ENCODE peak calls at places on chromosomes 11 and 22, in nine cellular contexts. One of them, this sample, is unnamed.
A peak's percentile ranks its signal among the peaks of the same experiment; 100 is the strongest.

GRCh38 chr11:57779275-57779674 is 17.7 kb downstream of the CTNND1 start:
- DNase-seq in HL-60: no peak
- DNase-seq in AG04450: no peak
- DNase-seq in left ventricle myocardium inferior: no peak
- DNase-seq in adrenal gland: peak; percentile 50
- DNase-seq in transverse colon: no peak
- DNase-seq in suprapubic skin: no peak
- DNase-seq in cardiac muscle cell: peak; percentile 56
- DNase-seq in neural progenitor cell: peak; percentile 60
- DNase-seq in this sample: no peak

GRCh38 chr11:36365937-36366336 is 69.8 kb downstream of the PRR5L start:
- DNase-seq in suprapubic skin: no peak
- DNase-seq in adrenal gland: no peak
- DNase-seq in HL-60: no peak
- DNase-seq in left ventricle myocardium inferior: no peak
- DNase-seq in AG04450: no peak
- DNase-seq in neural progenitor cell: no peak
- DNase-seq in transverse colon: no peak
- DNase-seq in cardiac muscle cell: no peak
- DNase-seq in this sample: no peak

GRCh38 chr11:2296913-2297622 is 4.7 kb downstream of the C11orf21 start:
- DNase-seq in adrenal gland: peak; percentile 8
- DNase-seq in AG04450: no peak
- DNase-seq in neural progenitor cell: no peak
- DNase-seq in left ventricle myocardium inferior: no peak
- DNase-seq in cardiac muscle cell: no peak
- DNase-seq in HL-60: no peak
- DNase-seq in transverse colon: no peak
- DNase-seq in suprapubic skin: peak; percentile 44
- DNase-seq in this sample: no peak

GRCh38 chr22:30040499-30041055 is 39.7 kb upstream of the HORMAD2 start:
- DNase-seq in left ventricle myocardium inferior: no peak
- DNase-seq in HL-60: peak; percentile 47
- DNase-seq in adrenal gland: no peak
- DNase-seq in cardiac muscle cell: no peak
- DNase-seq in AG04450: no peak
- DNase-seq in suprapubic skin: no peak
- DNase-seq in transverse colon: no peak
- DNase-seq in neural progenitor cell: no peak
- DNase-seq in this sample: no peak

GRCh38 chr11:115437902-115438575 is 66.2 kb downstream of the CADM1 start:
- DNase-seq in suprapubic skin: no peak
- DNase-seq in cardiac muscle cell: no peak
- DNase-seq in HL-60: no peak
- DNase-seq in adrenal gland: no peak
- DNase-seq in transverse colon: no peak
- DNase-seq in neural progenitor cell: no peak
- DNase-seq in AG04450: no peak
- DNase-seq in left ventricle myocardium inferior: no peak
- DNase-seq in this sample: no peak

GRCh38 chr22:37525073-37525745 is 6.0 kb upstream of the CARD10 start:
- DNase-seq in transverse colon: no peak
- DNase-seq in suprapubic skin: no peak
- DNase-seq in cardiac muscle cell: no peak
- DNase-seq in neural progenitor cell: no peak
- DNase-seq in left ventricle myocardium inferior: no peak
- DNase-seq in HL-60: no peak
- DNase-seq in AG04450: peak; percentile 52
- DNase-seq in adrenal gland: peak; percentile 76
- DNase-seq in this sample: no peak

GRCh38 chr11:68542617-68543016 is 82.1 kb downstream of the PPP6R3 start:
- DNase-seq in left ventricle myocardium inferior: no peak
- DNase-seq in AG04450: peak; percentile 70
- DNase-seq in transverse colon: no peak
- DNase-seq in HL-60: no peak
- DNase-seq in suprapubic skin: no peak
- DNase-seq in cardiac muscle cell: no peak
- DNase-seq in neural progenitor cell: no peak
- DNase-seq in adrenal gland: peak; percentile 55
- DNase-seq in this sample: no peak

GRCh38 chr11:6825333-6825744 is 20.1 kb upstream of the OR10A5 start:
- DNase-seq in adrenal gland: no peak
- DNase-seq in left ventricle myocardium inferior: no peak
- DNase-seq in suprapubic skin: no peak
- DNase-seq in AG04450: no peak
- DNase-seq in neural progenitor cell: no peak
- DNase-seq in transverse colon: no peak
- DNase-seq in HL-60: no peak
- DNase-seq in cardiac muscle cell: no peak
- DNase-seq in this sample: no peak

GRCh38 chr11:12186683-12187082 is 76.3 kb downstream of the MICAL2 start:
- DNase-seq in adrenal gland: no peak
- DNase-seq in HL-60: no peak
- DNase-seq in neural progenitor cell: no peak
- DNase-seq in cardiac muscle cell: no peak
- DNase-seq in transverse colon: no peak
- DNase-seq in left ventricle myocardium inferior: no peak
- DNase-seq in suprapubic skin: no peak
- DNase-seq in AG04450: no peak
- DNase-seq in this sample: no peak

GRCh38 chr22:25564979-25565677 is 653 bp downstream of the GRK3 start:
- DNase-seq in suprapubic skin: peak; percentile 69
- DNase-seq in AG04450: no peak
- DNase-seq in neural progenitor cell: peak; percentile 64
- DNase-seq in HL-60: no peak
- DNase-seq in cardiac muscle cell: no peak
- DNase-seq in transverse colon: peak; percentile 17
- DNase-seq in adrenal gland: no peak
- DNase-seq in left ventricle myocardium inferior: peak; percentile 42
- DNase-seq in this sample: no peak

GRCh38 chr22:40193429-40194421 is 16.0 kb downstream of the TNRC6B start:
- DNase-seq in HL-60: no peak
- DNase-seq in suprapubic skin: peak; percentile 34
- DNase-seq in neural progenitor cell: peak; percentile 55
- DNase-seq in cardiac muscle cell: peak; percentile 58
- DNase-seq in adrenal gland: no peak
- DNase-seq in AG04450: no peak
- DNase-seq in left ventricle myocardium inferior: no peak
- DNase-seq in transverse colon: no peak
- DNase-seq in this sample: no peak

GRCh38 chr11:77130763-77131513 is 2.9 kb downstream of the MYO7A start:
- DNase-seq in adrenal gland: peak; percentile 94
- DNase-seq in cardiac muscle cell: peak; percentile 48
- DNase-seq in AG04450: no peak
- DNase-seq in transverse colon: no peak
- DNase-seq in left ventricle myocardium inferior: peak; percentile 78
- DNase-seq in HL-60: no peak
- DNase-seq in suprapubic skin: no peak
- DNase-seq in neural progenitor cell: peak; percentile 12
- DNase-seq in this sample: peak; percentile 39

GRCh38 chr11:107593941-107594340 is 3.0 kb downstream of the ELMOD1 start:
- DNase-seq in left ventricle myocardium inferior: no peak
- DNase-seq in cardiac muscle cell: peak; percentile 20
- DNase-seq in HL-60: no peak
- DNase-seq in neural progenitor cell: peak; percentile 35
- DNase-seq in suprapubic skin: no peak
- DNase-seq in AG04450: no peak
- DNase-seq in transverse colon: no peak
- DNase-seq in adrenal gland: no peak
- DNase-seq in this sample: no peak

DNA sequence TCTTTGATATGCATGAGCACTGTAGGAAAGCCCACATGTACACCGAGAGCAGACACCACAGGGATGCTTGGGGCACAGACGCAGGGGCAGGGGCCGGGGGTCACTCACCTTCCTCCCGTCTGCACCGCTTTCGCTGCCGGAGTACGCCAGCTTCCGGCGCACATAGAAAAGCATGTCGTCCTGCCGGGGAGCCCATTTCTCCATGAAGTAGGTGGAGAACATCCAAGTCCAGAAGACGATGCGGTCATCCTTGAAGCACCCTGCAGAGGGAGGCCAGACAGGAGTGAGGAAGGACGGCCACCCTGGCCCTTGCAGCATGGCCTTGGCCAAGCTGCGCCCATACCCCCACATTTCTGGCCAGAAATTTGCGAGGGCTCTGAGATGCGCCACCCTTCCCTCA is 28.8 kb downstream of the KIAA0930 start:
- DNase-seq in AG04450: no peak
- DNase-seq in left ventricle myocardium inferior: no peak
- DNase-seq in neural progenitor cell: no peak
- DNase-seq in adrenal gland: no peak
- DNase-seq in cardiac muscle cell: no peak
- DNase-seq in transverse colon: no peak
- DNase-seq in HL-60: no peak
- DNase-seq in suprapubic skin: no peak
- DNase-seq in this sample: no peak
- H3K27ac ChIP-seq in AG04450: peak overlapping the region; percentile 93
- H3K27ac ChIP-seq in left ventricle myocardium inferior: peak overlapping the region; percentile 45
- H3K27ac ChIP-seq in neural progenitor cell: no peak overlapping the region
- H3K27ac ChIP-seq in adrenal gland: peak overlapping the region; percentile 89
- H3K27ac ChIP-seq in cardiac muscle cell: no peak overlapping the region
- H3K27ac ChIP-seq in transverse colon: peak overlapping the region; percentile 54
- H3K27ac ChIP-seq in HL-60: peak overlapping the region; percentile 80
- H3K27ac ChIP-seq in suprapubic skin: peak overlapping the region; percentile 73
- H3K27ac ChIP-seq in this sample: peak overlapping the region; percentile 67

DNA sequence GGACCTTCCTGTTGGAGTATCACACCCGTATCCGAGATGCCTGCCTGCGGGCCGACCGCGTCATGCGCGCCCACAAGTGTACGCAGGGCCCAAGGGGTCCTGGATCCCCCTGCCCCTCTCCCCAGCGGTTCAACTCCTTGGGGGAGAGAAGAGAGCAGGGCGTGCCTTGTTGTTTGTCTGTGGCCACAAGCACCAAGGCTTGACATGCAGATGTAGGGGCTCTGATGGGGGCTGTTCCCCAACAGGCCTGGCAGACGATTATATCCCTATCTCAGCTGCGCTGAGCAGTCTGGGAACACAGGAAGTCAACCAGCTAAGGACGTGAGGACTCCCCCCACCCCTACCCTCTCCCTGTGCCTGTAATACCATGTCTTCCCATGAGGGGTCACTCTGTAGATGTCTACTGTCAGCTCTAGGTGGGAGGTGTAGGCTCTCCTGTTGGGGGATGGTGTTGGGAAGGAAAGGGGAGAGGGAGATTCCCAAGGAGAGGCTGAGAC is 6.8 kb downstream of the CFL1 start:
- DNase-seq in neural progenitor cell: peak; percentile 45
- DNase-seq in left ventricle myocardium inferior: no peak
- DNase-seq in HL-60: no peak
- DNase-seq in adrenal gland: no peak
- DNase-seq in transverse colon: no peak
- DNase-seq in AG04450: no peak
- DNase-seq in cardiac muscle cell: no peak
- DNase-seq in suprapubic skin: no peak
- DNase-seq in this sample: no peak
- TF ChIP-seq CTCF in neural progenitor cell: peak; percentile 51
- TF ChIP-seq CTCF in left ventricle myocardium inferior: peak; percentile 26
- TF ChIP-seq CTCF in HL-60: peak; percentile 72
- TF ChIP-seq CTCF in adrenal gland: peak; percentile 45
- TF ChIP-seq CTCF in transverse colon: peak; percentile 78
- TF ChIP-seq CTCF in AG04450: peak; percentile 58
- TF ChIP-seq CTCF in cardiac muscle cell: peak; percentile 65
- TF ChIP-seq CTCF in suprapubic skin: peak; percentile 37
- TF ChIP-seq CTCF in this sample: no peak

GRCh38 chr11:9990221-9990973 is 303.6 kb downstream of the SBF2 start:
- DNase-seq in neural progenitor cell: no peak
- DNase-seq in transverse colon: no peak
- DNase-seq in adrenal gland: no peak
- DNase-seq in cardiac muscle cell: no peak
- DNase-seq in left ventricle myocardium inferior: no peak
- DNase-seq in suprapubic skin: no peak
- DNase-seq in AG04450: no peak
- DNase-seq in HL-60: no peak
- DNase-seq in this sample: no peak
- H3K27ac ChIP-seq in neural progenitor cell: no peak overlapping the region
- H3K27ac ChIP-seq in transverse colon: no peak overlapping the region
- H3K27ac ChIP-seq in adrenal gland: no peak overlapping the region
- H3K27ac ChIP-seq in cardiac muscle cell: no peak overlapping the region
- H3K27ac ChIP-seq in left ventricle myocardium inferior: no peak overlapping the region
- H3K27ac ChIP-seq in suprapubic skin: no peak overlapping the region
- H3K27ac ChIP-seq in AG04450: no peak overlapping the region
- H3K27ac ChIP-seq in HL-60: no peak overlapping the region
- H3K27ac ChIP-seq in this sample: no peak overlapping the region

GRCh38 chr11:125869526-125869925 is 17.9 kb upstream of the HYLS1 start:
- DNase-seq in neural progenitor cell: no peak
- DNase-seq in AG04450: no peak
- DNase-seq in HL-60: no peak
- DNase-seq in cardiac muscle cell: no peak
- DNase-seq in suprapubic skin: no peak
- DNase-seq in adrenal gland: no peak
- DNase-seq in transverse colon: no peak
- DNase-seq in left ventricle myocardium inferior: no peak
- DNase-seq in this sample: no peak
- TF ChIP-seq CTCF in neural progenitor cell: no peak
- TF ChIP-seq CTCF in AG04450: no peak
- TF ChIP-seq CTCF in HL-60: no peak
- TF ChIP-seq CTCF in cardiac muscle cell: peak; percentile 12
- TF ChIP-seq CTCF in suprapubic skin: no peak
- TF ChIP-seq CTCF in adrenal gland: no peak
- TF ChIP-seq CTCF in transverse colon: no peak
- TF ChIP-seq CTCF in left ventricle myocardium inferior: no peak
- TF ChIP-seq CTCF in this sample: no peak

GRCh38 chr11:65547446-65548125 is 10.6 kb downstream of the LTBP3 start:
- DNase-seq in HL-60: no peak
- DNase-seq in neural progenitor cell: no peak
- DNase-seq in suprapubic skin: no peak
- DNase-seq in adrenal gland: no peak
- DNase-seq in transverse colon: no peak
- DNase-seq in cardiac muscle cell: no peak
- DNase-seq in AG04450: no peak
- DNase-seq in left ventricle myocardium inferior: no peak
- DNase-seq in this sample: no peak
- H3K27ac ChIP-seq in HL-60: no peak overlapping the region
- H3K27ac ChIP-seq in neural progenitor cell: no peak overlapping the region
- H3K27ac ChIP-seq in suprapubic skin: no peak overlapping the region
- H3K27ac ChIP-seq in adrenal gland: no peak overlapping the region
- H3K27ac ChIP-seq in transverse colon: no peak overlapping the region
- H3K27ac ChIP-seq in cardiac muscle cell: no peak overlapping the region
- H3K27ac ChIP-seq in AG04450: no peak overlapping the region
- H3K27ac ChIP-seq in left ventricle myocardium inferior: no peak overlapping the region
- H3K27ac ChIP-seq in this sample: no peak overlapping the region